ENCODE peak calls at places on chromosomes 16 and 17, in four cellular contexts. E is KG1, H is fibroblast of villous mesenchyme, W is fibroblast of gingiva. P is an unnamed sample.

GRCh38 chr17:2723505-2723996 is 12.0 kb upstream of the CLUH start:
- DNase-seq in E (no peak), H (no peak), W (no peak), P (no peak)

GRCh38 chr16:2295056-2295798 is 27.3 kb upstream of the RNPS1 start:
- DNase-seq in E (no peak), H (no peak), W (no peak), P (no peak)

GRCh38 chr16:52912565-52913173 is 140.0 kb downstream of the CHD9NB start:
- DNase-seq in E (peak; percentile 7), H (peak; percentile 38), W (peak; percentile 5), P (no peak)

GRCh38 chr16:57998484-57998883 is 2.0 kb downstream of the ZNF319 start:
- DNase-seq in E (no peak), H (peak; percentile 44), W (no peak), P (peak; percentile 81)

GRCh38 chr16:81444448-81445121 is at the start of gene CMIP:
- DNase-seq in E (peak; percentile 44), H (peak; percentile 77), W (peak; percentile 77), P (peak; percentile 44)

GRCh38 chr16:78994135-78994534 is 606.4 kb downstream of the MAF start:
- DNase-seq in E (no peak), H (no peak), W (no peak), P (no peak)

GRCh38 chr17:64420143-64420670 is 28.7 kb upstream of the MILR1 start:
- DNase-seq in E (peak; percentile 81), H (peak; percentile 85), W (peak; percentile 71), P (peak; percentile 47)

GRCh38 chr16:11129378-11129781 is 126.6 kb downstream of the SOCS1 start:
- DNase-seq in E (no peak), H (peak; percentile 97), W (peak; percentile 85), P (peak; percentile 14)

GRCh38 chr16:47358816-47359215 is 102.0 kb downstream of the ITFG1 start:
- DNase-seq in E (no peak), H (peak; percentile 49), W (no peak), P (no peak)

GRCh38 chr16:6300523-6300922 is 1032.1 kb upstream of the RBFOX1 start:
- DNase-seq in E (no peak), H (no peak), W (no peak), P (no peak)

GRCh38 chr17:78529871-78530670 is 47.1 kb downstream of the DNAH17 start:
- DNase-seq in E (no peak), H (no peak), W (no peak), P (no peak)

P was measured in GF-D8.